ENCODE peak calls at places on chromosomes 7 and 10, in seven cellular contexts. One of them, this sample, is unnamed.

GRCh38 chr10:64760371-64760770 is 1239.2 kb downstream of the REEP3 start:
- DNase-seq in SK-N-SH: no peak
- DNase-seq in body of pancreas: no peak
- DNase-seq in colonic mucosa: no peak
- DNase-seq in naive thymus-derived CD4-positive, alpha-beta T cell: no peak
- DNase-seq in PC-3: peak; percentile 62
- DNase-seq in tibial artery: no peak
- DNase-seq in this sample: no peak

GRCh38 chr10:126225672-126226007 is 162.6 kb downstream of the ADAM12 start:
- DNase-seq in PC-3: no peak
- DNase-seq in SK-N-SH: no peak
- DNase-seq in naive thymus-derived CD4-positive, alpha-beta T cell: no peak
- DNase-seq in body of pancreas: no peak
- DNase-seq in tibial artery: no peak
- DNase-seq in colonic mucosa: no peak
- DNase-seq in this sample: no peak

GRCh38 chr10:24777191-24777590 is 53.5 kb upstream of the ARHGAP21 start:
- DNase-seq in colonic mucosa: no peak
- DNase-seq in PC-3: no peak
- DNase-seq in tibial artery: no peak
- DNase-seq in naive thymus-derived CD4-positive, alpha-beta T cell: no peak
- DNase-seq in SK-N-SH: no peak
- DNase-seq in body of pancreas: no peak
- DNase-seq in this sample: no peak

GRCh38 chr10:71921319-71922027 is 42.7 kb upstream of the CHST3 start:
- DNase-seq in SK-N-SH: peak; percentile 80
- DNase-seq in tibial artery: peak; percentile 70
- DNase-seq in PC-3: no peak
- DNase-seq in colonic mucosa: peak; percentile 61
- DNase-seq in naive thymus-derived CD4-positive, alpha-beta T cell: no peak
- DNase-seq in body of pancreas: peak; percentile 32
- DNase-seq in this sample: no peak

GRCh38 chr7:38773430-38773829 is 135.6 kb downstream of the VPS41 start:
- DNase-seq in SK-N-SH: no peak
- DNase-seq in body of pancreas: no peak
- DNase-seq in tibial artery: no peak
- DNase-seq in naive thymus-derived CD4-positive, alpha-beta T cell: no peak
- DNase-seq in colonic mucosa: no peak
- DNase-seq in PC-3: peak; percentile 85
- DNase-seq in this sample: no peak

GRCh38 chr7:125467996-125468854 is 538.6 kb upstream of the POT1 start:
- DNase-seq in colonic mucosa: no peak
- DNase-seq in SK-N-SH: no peak
- DNase-seq in naive thymus-derived CD4-positive, alpha-beta T cell: no peak
- DNase-seq in PC-3: no peak
- DNase-seq in body of pancreas: no peak
- DNase-seq in tibial artery: no peak
- DNase-seq in this sample: no peak

GRCh38 chr7:5217851-5218331 is 27.9 kb downstream of the WIPI2 start:
- DNase-seq in PC-3: no peak
- DNase-seq in colonic mucosa: no peak
- DNase-seq in body of pancreas: no peak
- DNase-seq in SK-N-SH: no peak
- DNase-seq in tibial artery: peak; percentile 25
- DNase-seq in naive thymus-derived CD4-positive, alpha-beta T cell: no peak
- DNase-seq in this sample: no peak

GRCh38 chr10:79982861-79983260 is 34.0 kb upstream of the SFTPD start:
- DNase-seq in colonic mucosa: no peak
- DNase-seq in tibial artery: no peak
- DNase-seq in SK-N-SH: peak; percentile 26
- DNase-seq in naive thymus-derived CD4-positive, alpha-beta T cell: no peak
- DNase-seq in PC-3: no peak
- DNase-seq in body of pancreas: peak; percentile 29
- DNase-seq in this sample: no peak

GRCh38 chr10:102408728-102409603 is 9.6 kb downstream of the PSD start:
- DNase-seq in naive thymus-derived CD4-positive, alpha-beta T cell: peak; percentile 76
- DNase-seq in PC-3: no peak
- DNase-seq in SK-N-SH: peak; percentile 91
- DNase-seq in colonic mucosa: no peak
- DNase-seq in body of pancreas: peak; percentile 40
- DNase-seq in tibial artery: no peak
- DNase-seq in this sample: no peak

GRCh38 chr7:116395125-116395791 is 104.3 kb upstream of the CAV2 start:
- DNase-seq in naive thymus-derived CD4-positive, alpha-beta T cell: no peak
- DNase-seq in SK-N-SH: no peak
- DNase-seq in PC-3: peak; percentile 92
- DNase-seq in colonic mucosa: no peak
- DNase-seq in body of pancreas: no peak
- DNase-seq in tibial artery: no peak
- DNase-seq in this sample: no peak

GRCh38 chr10:73865107-73865458 is 9.3 kb downstream of the CAMK2G start:
- DNase-seq in colonic mucosa: no peak
- DNase-seq in tibial artery: no peak
- DNase-seq in naive thymus-derived CD4-positive, alpha-beta T cell: no peak
- DNase-seq in PC-3: no peak
- DNase-seq in SK-N-SH: no peak
- DNase-seq in body of pancreas: no peak
- DNase-seq in this sample: no peak

GRCh38 chr7:82549616-82550285 is 106.2 kb upstream of the CACNA2D1 start:
- DNase-seq in body of pancreas: no peak
- DNase-seq in SK-N-SH: no peak
- DNase-seq in tibial artery: no peak
- DNase-seq in colonic mucosa: no peak
- DNase-seq in naive thymus-derived CD4-positive, alpha-beta T cell: no peak
- DNase-seq in PC-3: no peak
- DNase-seq in this sample: no peak

GRCh38 chr10:70671619-70672164 is 614 bp upstream of the ADAMTS14 start:
- DNase-seq in naive thymus-derived CD4-positive, alpha-beta T cell: no peak
- DNase-seq in body of pancreas: no peak
- DNase-seq in tibial artery: no peak
- DNase-seq in colonic mucosa: no peak
- DNase-seq in SK-N-SH: no peak
- DNase-seq in PC-3: no peak
- DNase-seq in this sample: no peak

GRCh38 chr10:88110355-88110754 is 246.9 kb downstream of the PTEN start:
- DNase-seq in tibial artery: no peak
- DNase-seq in PC-3: no peak
- DNase-seq in naive thymus-derived CD4-positive, alpha-beta T cell: no peak
- DNase-seq in colonic mucosa: no peak
- DNase-seq in SK-N-SH: no peak
- DNase-seq in body of pancreas: no peak
- DNase-seq in this sample: no peak

GRCh38 chr7:157495594-157495993 is 158.8 kb downstream of the DNAJB6 start:
- DNase-seq in body of pancreas: no peak
- DNase-seq in tibial artery: no peak
- DNase-seq in colonic mucosa: no peak
- DNase-seq in naive thymus-derived CD4-positive, alpha-beta T cell: no peak
- DNase-seq in SK-N-SH: no peak
- DNase-seq in PC-3: no peak
- DNase-seq in this sample: no peak
- H3K4me3 ChIP-seq in body of pancreas: no peak overlapping the region
- H3K4me3 ChIP-seq in tibial artery: no peak overlapping the region
- H3K4me3 ChIP-seq in colonic mucosa: no peak overlapping the region
- H3K4me3 ChIP-seq in naive thymus-derived CD4-positive, alpha-beta T cell: no peak overlapping the region
- H3K4me3 ChIP-seq in SK-N-SH: no peak overlapping the region
- H3K4me3 ChIP-seq in PC-3: no peak overlapping the region
- H3K4me3 ChIP-seq in this sample: no peak overlapping the region

DNA sequence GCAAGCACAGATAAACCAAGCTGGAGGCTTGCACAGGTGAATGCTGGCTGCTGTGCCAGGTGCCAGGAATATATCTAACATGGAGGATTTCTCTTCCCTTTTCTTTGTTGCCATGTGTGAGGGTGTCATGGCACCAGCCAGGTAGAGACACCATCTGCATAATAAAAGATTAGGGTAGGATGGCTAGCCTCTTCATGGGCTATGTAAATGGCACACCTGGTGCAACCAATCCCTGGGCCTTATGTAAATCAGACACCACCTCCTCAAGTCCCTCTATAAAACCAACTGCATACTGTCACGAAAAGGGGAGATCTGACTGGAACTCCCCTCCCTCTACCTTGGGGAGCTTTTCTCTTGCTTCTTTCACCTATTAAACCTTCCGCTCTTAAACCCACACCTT is 322.5 kb upstream of the POM121L12 start:
- DNase-seq in PC-3: no peak
- DNase-seq in colonic mucosa: no peak
- DNase-seq in tibial artery: no peak
- DNase-seq in body of pancreas: no peak
- DNase-seq in naive thymus-derived CD4-positive, alpha-beta T cell: no peak
- DNase-seq in SK-N-SH: no peak
- DNase-seq in this sample: no peak
- H3K9me3 ChIP-seq in PC-3: no peaks in the 10 kb centered on the region
- H3K9me3 ChIP-seq in colonic mucosa: no peaks in the 10 kb centered on the region
- H3K9me3 ChIP-seq in tibial artery: no peaks in the 10 kb centered on the region
- H3K9me3 ChIP-seq in body of pancreas: no peaks in the 10 kb centered on the region
- H3K9me3 ChIP-seq in naive thymus-derived CD4-positive, alpha-beta T cell: no peaks in the 10 kb centered on the region
- H3K9me3 ChIP-seq in SK-N-SH: peaks cover 3% of the 10 kb centered on the region
- H3K9me3 ChIP-seq in this sample: no peaks in the 10 kb centered on the region

GRCh38 chr7:457814-458510 is 61.7 kb downstream of the PDGFA start:
- DNase-seq in colonic mucosa: no peak
- DNase-seq in SK-N-SH: no peak
- DNase-seq in tibial artery: no peak
- DNase-seq in PC-3: no peak
- DNase-seq in naive thymus-derived CD4-positive, alpha-beta T cell: no peak
- DNase-seq in body of pancreas: no peak
- DNase-seq in this sample: no peak
- H3K27ac ChIP-seq in colonic mucosa: no peak overlapping the region
- H3K27ac ChIP-seq in SK-N-SH: no peak overlapping the region
- H3K27ac ChIP-seq in tibial artery: no peak overlapping the region
- H3K27ac ChIP-seq in PC-3: no peak overlapping the region
- H3K27ac ChIP-seq in naive thymus-derived CD4-positive, alpha-beta T cell: no peak overlapping the region
- H3K27ac ChIP-seq in body of pancreas: no peak overlapping the region
- H3K27ac ChIP-seq in this sample: no peak overlapping the region

DNA sequence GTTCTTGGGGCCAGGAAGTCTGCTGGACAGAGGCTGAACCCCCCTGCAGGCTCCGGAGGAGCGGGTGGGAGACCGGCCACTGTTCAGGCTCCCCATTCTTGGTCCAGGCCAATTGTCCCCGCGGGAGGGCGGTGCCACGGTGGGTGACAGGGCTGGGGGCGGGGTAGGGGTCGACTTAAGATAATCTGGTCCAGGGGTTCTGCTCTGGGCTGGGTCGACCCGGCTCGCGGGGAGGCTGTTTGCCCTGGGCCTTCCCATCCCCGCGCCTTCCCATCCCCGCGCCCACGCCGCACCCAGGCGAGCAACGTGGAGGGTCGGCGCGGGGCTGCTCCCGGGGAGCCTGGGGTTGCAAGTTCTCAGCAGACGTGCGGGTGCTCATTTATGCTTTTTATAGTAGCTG is 7.3 kb upstream of the GLRX3 start:
- DNase-seq in PC-3: no peak
- DNase-seq in SK-N-SH: no peak
- DNase-seq in naive thymus-derived CD4-positive, alpha-beta T cell: no peak
- DNase-seq in tibial artery: no peak
- DNase-seq in body of pancreas: no peak
- DNase-seq in colonic mucosa: no peak
- DNase-seq in this sample: no peak
- H3K4me3 ChIP-seq in PC-3: no peak overlapping the region
- H3K4me3 ChIP-seq in SK-N-SH: no peak overlapping the region
- H3K4me3 ChIP-seq in naive thymus-derived CD4-positive, alpha-beta T cell: no peak overlapping the region
- H3K4me3 ChIP-seq in tibial artery: no peak overlapping the region
- H3K4me3 ChIP-seq in body of pancreas: no peak overlapping the region
- H3K4me3 ChIP-seq in colonic mucosa: no peak overlapping the region
- H3K4me3 ChIP-seq in this sample: no peak overlapping the region

GRCh38 chr7:4185736-4186512 is 496.2 kb upstream of the FOXK1 start:
- DNase-seq in naive thymus-derived CD4-positive, alpha-beta T cell: no peak
- DNase-seq in body of pancreas: no peak
- DNase-seq in PC-3: no peak
- DNase-seq in SK-N-SH: no peak
- DNase-seq in tibial artery: no peak
- DNase-seq in colonic mucosa: no peak
- DNase-seq in this sample: no peak
- H3K9me3 ChIP-seq in naive thymus-derived CD4-positive, alpha-beta T cell: no peaks in the 10 kb centered on the region
- H3K9me3 ChIP-seq in body of pancreas: no peaks in the 10 kb centered on the region
- H3K9me3 ChIP-seq in PC-3: no peaks in the 10 kb centered on the region
- H3K9me3 ChIP-seq in SK-N-SH: no peaks in the 10 kb centered on the region
- H3K9me3 ChIP-seq in tibial artery: no peaks in the 10 kb centered on the region
- H3K9me3 ChIP-seq in colonic mucosa: no peaks in the 10 kb centered on the region
- H3K9me3 ChIP-seq in this sample: no peaks in the 10 kb centered on the region

This sample was measured in prostate gland.